ENCODE peak calls at places on chromosomes 5 and 9, in seven cellular contexts. U is fibroblast of lung, V is adrenal gland, O is brain microvascular endothelial cell, Q is lung, D is cardiac muscle cell, L is heart left ventricle. B is an unnamed sample. For H3K36me3, the result is how much of the 10 kb centered on the place peaks cover.

GRCh38 chr9:105663914-105664313 is 1.7 kb downstream of the TAL2 start:
- DNase-seq in U (no peak), V (no peak), O (no peak), Q (no peak), D (no peak), L (no peak), B (no peak)

GRCh38 chr9:581673-582497 is 259.6 kb upstream of the DMRT1 start:
- DNase-seq in U (no peak), V (no peak), O (no peak), Q (no peak), D (peak), L (no peak), B (no peak)

GRCh38 chr5:57408714-57409113 is 73.9 kb downstream of the ACTBL2 start:
- DNase-seq in U (peak), V (no peak), O (no peak), Q (no peak), D (no peak), L (no peak), B (no peak)

GRCh38 chr9:81613002-81613750 is 76.2 kb downstream of the TLE1 start:
- DNase-seq in U (no peak), V (no peak), O (peak), Q (no peak), D (no peak), L (no peak), B (peak)

GRCh38 chr9:136526625-136527066 is 19.2 kb downstream of the NOTCH1 start:
- DNase-seq in U (no peak), V (no peak), O (no peak), Q (no peak), D (no peak), L (no peak), B (no peak)

GRCh38 chr5:115766608-115767007 is 49.9 kb downstream of the CDO1 start:
- DNase-seq in U (no peak), V (no peak), O (no peak), Q (no peak), D (no peak), L (no peak), B (no peak)

GRCh38 chr9:17462869-17463464 is 115.9 kb upstream of the SH3GL2 start:
- DNase-seq in U (peak), V (peak), O (peak), Q (no peak), D (peak), L (no peak), B (no peak)

GRCh38 chr5:92599217-92599810 is 981.7 kb downstream of the NR2F1-AS1 start:
- DNase-seq in U (no peak), V (no peak), O (no peak), Q (no peak), D (no peak), L (no peak), B (no peak)

GRCh38 chr9:127567119-127567897 is 44.8 kb upstream of the STXBP1 start:
- DNase-seq in U (peak), V (peak), O (no peak), Q (peak), D (peak), L (peak), B (peak)

GRCh38 chr5:54049963-54050362 is 260.4 kb downstream of the ARL15 start:
- DNase-seq in U (peak), V (no peak), O (no peak), Q (no peak), D (no peak), L (no peak), B (no peak)

GRCh38 chr5:155616779-155617392 is 603.3 kb downstream of the KIF4B start:
- DNase-seq in U (peak), V (peak), O (no peak), Q (no peak), D (peak), L (peak), B (peak)

GRCh38 chr9:93126151-93126781 is 7.8 kb downstream of the NINJ1 start:
- DNase-seq in U (no peak), V (peak), O (no peak), Q (no peak), D (no peak), L (peak), B (peak)

GRCh38 chr5:81361600-81361999 is 32.3 kb downstream of the ACOT12 start:
- DNase-seq in U (no peak), V (no peak), O (no peak), Q (no peak), D (no peak), L (no peak), B (no peak)

GRCh38 chr5:93831449-93831848 is 90.0 kb upstream of the POU5F2 start:
- DNase-seq in U (peak), V (peak), O (peak), Q (no peak), D (no peak), L (no peak), B (no peak)

GRCh38 chr5:78547731-78548189 is 100.8 kb downstream of the LHFPL2 start:
- DNase-seq in U (peak), V (peak), O (peak), Q (no peak), D (no peak), L (peak), B (peak)

GRCh38 chr9:137956688-137957385 is 79.3 kb downstream of the CACNA1B start:
- DNase-seq in U (no peak), V (no peak), O (no peak), Q (no peak), D (no peak), L (no peak), B (no peak)

GRCh38 chr5:39073759-39074008 is 515 bp downstream of the RICTOR start:
- DNase-seq in U (no peak), V (no peak), O (no peak), Q (no peak), D (no peak), L (peak), B (no peak)

GRCh38 chr9:124849801-124850200 is 3.5 kb upstream of the WDR38 start:
- DNase-seq in U (peak), V (peak), O (peak), Q (no peak), D (no peak), L (peak), B (no peak)

GRCh38 chr5:128397878-128398277 is 140.2 kb downstream of the FBN2 start:
- DNase-seq in U (no peak), V (no peak), O (no peak), Q (no peak), D (no peak), L (no peak), B (no peak)

GRCh38 chr5:78399115-78399514 is 38.7 kb downstream of the SCAMP1 start:
- DNase-seq in U (peak), V (no peak), O (no peak), Q (no peak), D (no peak), L (no peak), B (no peak)

GRCh38 chr9:1231998-1232919 is 182.1 kb downstream of the DMRT2 start:
- DNase-seq in U (peak), V (peak), O (peak), Q (peak), D (no peak), L (no peak), B (peak)

GRCh38 chr5:174457141-174457678 is 267.2 kb upstream of the MSX2 start:
- DNase-seq in U (no peak), V (no peak), O (no peak), Q (no peak), D (no peak), L (no peak), B (no peak)

GRCh38 chr5:111673896-111674626 is 82.9 kb downstream of the NREP start:
- DNase-seq in U (peak), V (no peak), O (no peak), Q (no peak), D (no peak), L (no peak), B (no peak)

GRCh38 chr5:5494489-5495402 is 72.3 kb downstream of the ICE1 start:
- DNase-seq in U (peak), V (peak), O (peak), Q (peak), D (peak), L (peak), B (peak)

GRCh38 chr5:149656576-149657182 is 73.4 kb upstream of the PPARGC1B start:
- DNase-seq in U (no peak), V (no peak), O (peak), Q (no peak), D (peak), L (no peak), B (no peak)

GRCh38 chr5:80191991-80192398 is 63.9 kb downstream of the SERINC5 start:
- DNase-seq in U (peak), V (peak), O (no peak), Q (no peak), D (peak), L (peak), B (peak)

GRCh38 chr5:92372766-92373165 is 989.6 kb upstream of the ARRDC3 start:
- DNase-seq in U (peak), V (no peak), O (no peak), Q (no peak), D (no peak), L (no peak), B (no peak)

GRCh38 chr9:27090231-27090630 is 18.8 kb upstream of the TEK start:
- DNase-seq in U (no peak), V (no peak), O (no peak), Q (no peak), D (no peak), L (no peak), B (no peak)

GRCh38 chr9:121972501-121972981 is 120.6 kb downstream of the TTLL11 start:
- DNase-seq in U (peak), V (peak), O (peak), Q (peak), D (no peak), L (no peak), B (peak)

GRCh38 chr5:146390469-146390868 is 51.8 kb downstream of the POU4F3 start:
- DNase-seq in U (no peak), V (no peak), O (no peak), Q (no peak), D (no peak), L (no peak), B (no peak)

GRCh38 chr5:657570-657969 is 35.6 kb downstream of the TPPP start:
- DNase-seq in U (peak), V (peak), O (peak), Q (no peak), D (no peak), L (no peak), B (peak)

GRCh38 chr9:16275795-16276624 is 594.5 kb downstream of the BNC2 start:
- DNase-seq in U (peak), V (no peak), O (no peak), Q (no peak), D (no peak), L (no peak), B (peak)

GRCh38 chr5:158560170-158560569 is 539.5 kb downstream of the EBF1 start:
- DNase-seq in U (no peak), V (no peak), O (peak), Q (no peak), D (no peak), L (no peak), B (peak)

GRCh38 chr9:101028346-101029299 is at the start of gene PLPPR1:
- DNase-seq in U (peak), V (peak), O (peak), Q (peak), D (peak), L (peak), B (peak)

GRCh38 chr5:57338068-57338848 is 144.4 kb downstream of the ACTBL2 start:
- DNase-seq in U (peak), V (no peak), O (no peak), Q (no peak), D (peak), L (no peak), B (no peak)

GRCh38 chr5:154143121-154143725 is 47.3 kb upstream of the GALNT10 start:
- DNase-seq in U (peak), V (no peak), O (no peak), Q (peak), D (no peak), L (no peak), B (no peak)

GRCh38 chr5:154756203-154756870 is 1.2 kb downstream of the LARP1 start:
- DNase-seq in U (no peak), V (peak), O (no peak), Q (peak), D (peak), L (peak), B (peak)

GRCh38 chr9:83312543-83312942 is 225.7 kb downstream of the FRMD3 start:
- DNase-seq in U (no peak), V (no peak), O (no peak), Q (no peak), D (no peak), L (no peak), B (no peak)

GRCh38 chr9:114374936-114375335 is 12.8 kb downstream of the AKNA start:
- DNase-seq in U (no peak), V (no peak), O (no peak), Q (no peak), D (no peak), L (no peak), B (no peak)

GRCh38 chr9:114371986-114372917 is 15.5 kb downstream of the AKNA start:
- DNase-seq in U (peak), V (no peak), O (no peak), Q (no peak), D (no peak), L (no peak), B (no peak)

GRCh38 chr9:114371343-114371985 is 16.3 kb downstream of the AKNA start:
- DNase-seq in U (no peak), V (no peak), O (no peak), Q (no peak), D (no peak), L (no peak), B (no peak)

GRCh38 chr9:114373960-114374730 is 13.6 kb downstream of the AKNA start:
- DNase-seq in U (no peak), V (no peak), O (no peak), Q (no peak), D (no peak), L (no peak), B (no peak)

DNA sequence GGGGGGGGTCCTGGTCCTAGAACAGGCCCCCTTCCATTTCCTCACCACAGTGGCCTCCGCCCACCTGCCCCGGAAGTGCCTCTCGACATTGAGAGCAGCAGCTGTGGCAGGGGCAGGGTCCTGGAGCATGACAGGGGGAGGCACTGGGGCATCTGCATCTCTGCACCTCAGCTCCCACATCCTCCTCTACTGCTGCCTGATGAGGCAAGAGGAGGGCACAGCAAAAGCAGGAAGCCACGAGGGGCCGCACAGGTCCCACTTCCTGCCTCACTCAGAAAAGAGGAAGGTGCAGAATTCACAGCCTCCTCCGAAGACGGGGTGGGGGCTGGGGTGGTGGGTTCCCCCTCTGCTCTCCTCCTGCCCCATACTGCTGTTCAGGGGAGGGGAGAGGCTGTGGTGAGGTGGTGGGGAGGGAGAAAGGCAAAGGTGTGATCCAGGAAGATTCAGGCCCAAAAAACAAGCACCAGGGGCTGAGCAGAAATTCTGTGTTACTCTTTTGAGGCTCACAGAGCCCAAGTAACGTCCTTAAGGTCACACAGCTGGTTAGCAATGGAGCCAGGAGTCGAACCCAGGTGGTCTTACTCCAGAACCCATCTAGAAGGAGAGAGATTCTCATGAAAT is 14.7 kb downstream of the AKNA start:
- DNase-seq in U (no peak), V (peak), O (no peak), Q (peak), D (no peak), L (peak), B (peak)
- H3K4me3 ChIP-seq in U (no peak), V (no peak), O (no peak), Q (no peak), D (no peak), L (no peak), B (no peak)

GRCh38 chr9:128627127-128627715 is 29.4 kb downstream of the DYNC2I2 start:
- DNase-seq in U (no peak), V (peak), O (no peak), Q (no peak), D (no peak), L (no peak), B (no peak)
- H3K36me3 ChIP-seq in U (half or more), V (half or more), O (half or more), Q (half or more), D (half or more), L (half or more), B (half or more)

GRCh38 chr9:35617548-35617947 is 665 bp downstream of the CD72 start:
- DNase-seq in U (no peak), V (no peak), O (no peak), Q (no peak), D (no peak), L (no peak), B (no peak)
- H3K4me3 ChIP-seq in U (no peak), V (peak), O (no peak), Q (no peak), D (no peak), L (peak), B (peak)

GRCh38 chr5:65916636-65917035 is 9.7 kb upstream of the ERBIN start:
- DNase-seq in U (no peak), V (no peak), O (no peak), Q (no peak), D (no peak), L (no peak), B (no peak)

GRCh38 chr5:65913519-65913918 is 12.9 kb upstream of the ERBIN start:
- DNase-seq in U (no peak), V (no peak), O (no peak), Q (no peak), D (peak), L (no peak), B (no peak)

GRCh38 chr5:65914644-65915196 is 11.7 kb upstream of the ERBIN start:
- DNase-seq in U (no peak), V (no peak), O (no peak), Q (no peak), D (no peak), L (no peak), B (no peak)

GRCh38 chr5:65919773-65920172 is 6.6 kb upstream of the ERBIN start:
- DNase-seq in U (peak), V (no peak), O (no peak), Q (no peak), D (no peak), L (no peak), B (no peak)

GRCh38 chr5:65916066-65916465 is 10.3 kb upstream of the ERBIN start:
- DNase-seq in U (no peak), V (no peak), O (no peak), Q (no peak), D (no peak), L (no peak), B (no peak)
- H3K36me3 ChIP-seq in U (under half), V (under half), O (under half), Q (under half), D (under half), L (under half), B (under half)

DNA sequence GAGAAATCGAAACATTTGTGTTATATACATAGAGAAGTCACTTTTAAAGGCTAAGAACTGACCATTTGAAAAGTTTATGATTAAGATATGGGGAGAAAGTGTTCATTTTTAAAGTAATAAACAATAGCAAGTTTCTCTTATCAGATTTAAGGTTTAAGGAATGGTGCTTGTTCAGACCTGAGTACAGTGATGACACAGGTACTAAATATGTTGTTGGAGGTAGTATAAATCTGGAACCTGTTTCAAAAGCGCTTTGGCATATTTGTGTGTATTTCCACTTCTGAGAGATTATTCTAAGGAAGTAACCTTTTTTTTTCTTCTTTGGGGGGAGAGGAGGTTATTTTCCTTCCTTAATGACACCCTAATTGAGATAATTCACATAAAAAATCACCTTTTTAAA is 18.4 kb downstream of the CDC42SE2 start:
- DNase-seq in U (peak), V (no peak), O (no peak), Q (no peak), D (no peak), L (no peak), B (no peak)
- H3K4me3 ChIP-seq in U (no peak), V (no peak), O (no peak), Q (no peak), D (no peak), L (no peak), B (no peak)